ENCODE peak calls at places on chromosomes 11 and 22, in six cellular contexts. C is mammary epithelial cell; Y is stimulated activated CD8-positive, alpha-beta memory T cell treated with anti-CD3 and anti-CD28 coated beads, Interleukin-12 subunit alpha, Interleukin-12 subunit beta, amount 100 ng/mL, for 1 hour; P is thoracic aorta; Z is HEK293T; S is NCI-H1105. V is an unnamed sample.

GRCh38 chr11:35529971-35530495 is 4.6 kb upstream of the PAMR1 start:
- DNase-seq in Z (no peak), C (peak; percentile 94), S (no peak), Y (no peak), P (peak; percentile 21), V (no peak)

GRCh38 chr11:29272019-29272654 is 744.7 kb downstream of the KCNA4 start:
- DNase-seq in S (no peak), P (no peak), C (peak; percentile 51), Z (no peak), Y (no peak), V (no peak)

GRCh38 chr11:100009728-100010127 is 677.4 kb upstream of the ARHGAP42 start:
- DNase-seq in Y (no peak), C (no peak), S (no peak), Z (no peak), P (no peak), V (no peak)

GRCh38 chr11:109728056-109728455 is 306.1 kb downstream of the C11orf87 start:
- DNase-seq in Z (no peak), P (no peak), Y (no peak), C (peak; percentile 30), S (no peak), V (no peak)

GRCh38 chr22:31754813-31755212 is 994 bp downstream of the DEPDC5 start:
- DNase-seq in Y (no peak), S (no peak), Z (no peak), P (no peak), C (no peak), V (no peak)

GRCh38 chr11:131217313-131218297 is 152.8 kb upstream of the NTM start:
- DNase-seq in Z (no peak), P (no peak), C (no peak), S (peak; percentile 29), Y (no peak), V (no peak)

GRCh38 chr11:36009469-36009868 is 65.6 kb downstream of the LDLRAD3 start:
- DNase-seq in C (peak; percentile 51), P (no peak), Y (no peak), S (no peak), Z (no peak), V (no peak)

GRCh38 chr11:74462009-74462408 is 5.3 kb downstream of the KCNE3 start:
- DNase-seq in Z (no peak), P (peak; percentile 16), S (no peak), C (no peak), Y (no peak), V (no peak)

GRCh38 chr11:15863411-15863810 is 492.9 kb downstream of the SOX6 start:
- DNase-seq in Y (no peak), P (no peak), Z (no peak), S (no peak), C (no peak), V (no peak)

GRCh38 chr22:27810566-27810965 is 9.0 kb upstream of the MN1 start:
- DNase-seq in Y (no peak), P (peak; percentile 64), Z (no peak), S (no peak), C (no peak), V (no peak)

GRCh38 chr11:125112235-125112604 is 794 bp upstream of the TMEM218 start:
- DNase-seq in Y (no peak), S (no peak), Z (no peak), P (no peak), C (no peak), V (no peak)

GRCh38 chr11:124867700-124868099 is 2.5 kb downstream of the ROBO3 start:
- DNase-seq in P (no peak), Y (no peak), S (peak; percentile 57), C (no peak), Z (peak; percentile 66), V (no peak)

GRCh38 chr22:38927033-38927789 is 30.2 kb upstream of the APOBEC3A start:
- DNase-seq in C (no peak), P (peak; percentile 25), Y (peak; percentile 13), Z (peak; percentile 80), S (no peak), V (no peak)

GRCh38 chr11:45844822-45845573 is 2.3 kb upstream of the CRY2 start:
- DNase-seq in S (no peak), P (no peak), Y (no peak), Z (no peak), C (no peak), V (no peak)

GRCh38 chr11:33703771-33704170 is 3.1 kb upstream of the C11orf91 start:
- DNase-seq in Y (no peak), S (no peak), Z (no peak), C (peak; percentile 76), P (no peak), V (no peak)

GRCh38 chr11:111676878-111677585 is 74.8 kb downstream of the SIK2 start:
- DNase-seq in Z (no peak), P (no peak), C (peak; percentile 60), Y (no peak), S (no peak), V (no peak)

GRCh38 chr11:82818399-82819043 is 81.7 kb downstream of the PRCP start:
- DNase-seq in C (no peak), Y (no peak), Z (no peak), S (no peak), P (no peak), V (no peak)

V was measured in cerebellar nuclear complex.